ENCODE peak calls at places on chromosomes 4 and X, in four cellular contexts. E, S, Z and K are unnamed samples.

GRCh38 chr4:4457803-4458550 is 71.1 kb downstream of the NSG1 start:
- DNase-seq in E (no peak), Z (no peak), S (no peak), K (no peak)

GRCh38 chr4:27894951-27895350 is 1034.3 kb downstream of the STIM2 start:
- DNase-seq in S (no peak), Z (no peak), E (no peak), K (no peak)

GRCh38 chrX:104968241-104968640 is 252.3 kb downstream of the TEX13A start:
- DNase-seq in Z (no peak), E (no peak), S (no peak), K (no peak)

GRCh38 chr4:186249785-186250739 is 15.9 kb upstream of the F11 start:
- DNase-seq in E (no peak), Z (no peak), S (no peak), K (no peak)

GRCh38 chr4:15231265-15232091 is 196.4 kb upstream of the C1QTNF7 start:
- DNase-seq in Z (peak), E (peak), S (peak), K (peak)

GRCh38 chrX:23773601-23774175 is 9.3 kb upstream of the SAT1 start:
- DNase-seq in Z (no peak), S (no peak), E (no peak), K (peak)

GRCh38 chr4:140085062-140085622 is 68.8 kb downstream of the MAML3 start:
- DNase-seq in E (no peak), Z (no peak), S (no peak), K (no peak)

GRCh38 chr4:38386654-38387188 is 277.3 kb upstream of the KLF3 start:
- DNase-seq in E (no peak), Z (no peak), S (no peak), K (no peak)

GRCh38 chr4:74157116-74157742 is 689 bp upstream of the MTHFD2L start:
- DNase-seq in E (no peak), Z (peak), S (peak), K (no peak)

GRCh38 chr4:56692576-56692975 is 11.5 kb upstream of the HOPX start:
- DNase-seq in S (no peak), Z (no peak), E (no peak), K (no peak)

GRCh38 chr4:168677063-168677462 is 180.2 kb downstream of the PALLD start:
- DNase-seq in S (no peak), Z (no peak), E (no peak), K (no peak)

GRCh38 chr4:63632858-63633257 is 776.4 kb downstream of the TECRL start:
- DNase-seq in Z (no peak), S (no peak), E (no peak), K (no peak)

GRCh38 chr4:16029886-16030285 is 53.9 kb downstream of the PROM1 start:
- DNase-seq in Z (no peak), E (no peak), S (no peak), K (no peak)

GRCh38 chr4:87848622-87849351 is 16.0 kb downstream of the MEPE start:
- DNase-seq in S (peak), E (peak), Z (peak), K (no peak)

GRCh38 chr4:131613824-131614216 is 1535.3 kb upstream of the PCDH10 start:
- DNase-seq in S (no peak), Z (no peak), E (no peak), K (peak)

GRCh38 chrX:47191331-47191730 is 2.3 kb upstream of the UBA1 start:
- DNase-seq in Z (peak), S (no peak), E (peak), K (no peak)

GRCh38 chrX:84721416-84721815 is 219.2 kb upstream of the HDX start:
- DNase-seq in Z (no peak), S (no peak), E (no peak), K (no peak)

GRCh38 chrX:111322231-111322855 is 52.1 kb upstream of the CAPN6 start:
- DNase-seq in Z (no peak), S (no peak), E (no peak), K (no peak)

GRCh38 chrX:78042601-78043000 is 61.4 kb upstream of the PGK1 start:
- DNase-seq in Z (no peak), E (no peak), S (no peak), K (no peak)

GRCh38 chr4:186472948-186473347 is 82.4 kb downstream of the MTNR1A start:
- DNase-seq in S (peak), Z (peak), E (peak), K (no peak)

GRCh38 chr4:38413524-38414341 is 250.3 kb upstream of the KLF3 start:
- DNase-seq in S (peak), Z (no peak), E (no peak), K (no peak)

GRCh38 chr4:123107444-123108252 is 185.3 kb upstream of the NUDT6 start:
- DNase-seq in Z (no peak), E (no peak), S (no peak), K (no peak)

GRCh38 chr4:8194306-8195242 is 4.5 kb upstream of the SH3TC1 start:
- DNase-seq in Z (no peak), E (no peak), S (no peak), K (no peak)

GRCh38 chr4:53943345-53944085 is 120.9 kb downstream of the CHIC2 start:
- DNase-seq in Z (no peak), E (no peak), S (no peak), K (no peak)

GRCh38 chrX:38438321-38438720 is 85.9 kb downstream of the OTC start:
- DNase-seq in E (peak), S (no peak), Z (no peak), K (no peak)

DNA sequence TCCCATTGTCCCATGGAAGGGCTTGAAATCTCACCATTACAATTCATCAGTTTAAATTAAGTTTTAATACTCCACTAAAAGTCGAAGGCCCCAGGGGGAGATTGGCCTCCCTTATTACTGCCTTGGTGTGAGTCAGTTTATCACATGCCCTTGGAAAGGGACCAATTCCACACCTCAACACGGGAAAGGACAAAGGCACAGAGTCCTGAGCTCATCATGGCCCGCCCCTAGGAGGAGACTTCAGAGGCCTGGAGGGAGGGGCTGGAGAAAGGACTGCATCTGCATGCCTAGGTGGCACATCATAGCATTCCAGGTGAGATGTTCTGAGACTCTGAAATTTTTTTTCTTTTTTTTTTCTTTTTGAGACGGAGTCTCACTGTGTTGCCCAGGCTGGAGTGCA is 2.8 kb upstream of the SEL1L3 start:
- DNase-seq in S (no peak), Z (peak), E (peak), K (no peak)
- TF ChIP-seq NR2C2 in S (no peak), Z (no peak), E (no peak), K (no peak)

GRCh38 chr4:109206610-109207009 is 95.8 kb downstream of the COL25A1 start:
- DNase-seq in S (no peak), E (peak), Z (no peak), K (no peak)

GRCh38 chr4:109211671-109212070 is 90.8 kb downstream of the COL25A1 start:
- DNase-seq in S (no peak), E (no peak), Z (no peak), K (no peak)

GRCh38 chr4:109209647-109210046 is 92.8 kb downstream of the COL25A1 start:
- DNase-seq in E (no peak), S (no peak), Z (no peak), K (no peak)

GRCh38 chr4:109205186-109205585 is 97.3 kb downstream of the COL25A1 start:
- DNase-seq in Z (no peak), S (no peak), E (no peak), K (no peak)

GRCh38 chr4:109207060-109207459 is 95.4 kb downstream of the COL25A1 start:
- DNase-seq in E (no peak), Z (no peak), S (no peak), K (no peak)
- TF ChIP-seq NR2C2 in E (no peak), Z (no peak), S (no peak), K (no peak)

GRCh38 chr4:174999407-174999806 is 81.2 kb downstream of the ADAM29 start:
- DNase-seq in Z (no peak), E (no peak), S (no peak), K (no peak)

GRCh38 chr4:174993916-174994315 is 75.8 kb downstream of the ADAM29 start:
- DNase-seq in Z (no peak), E (no peak), S (no peak), K (no peak)

GRCh38 chr4:174996079-174996478 is 77.9 kb downstream of the ADAM29 start:
- DNase-seq in Z (no peak), E (no peak), S (no peak), K (no peak)
- TF ChIP-seq NR2C2 in Z (no peak), E (no peak), S (no peak), K (no peak)

DNA sequence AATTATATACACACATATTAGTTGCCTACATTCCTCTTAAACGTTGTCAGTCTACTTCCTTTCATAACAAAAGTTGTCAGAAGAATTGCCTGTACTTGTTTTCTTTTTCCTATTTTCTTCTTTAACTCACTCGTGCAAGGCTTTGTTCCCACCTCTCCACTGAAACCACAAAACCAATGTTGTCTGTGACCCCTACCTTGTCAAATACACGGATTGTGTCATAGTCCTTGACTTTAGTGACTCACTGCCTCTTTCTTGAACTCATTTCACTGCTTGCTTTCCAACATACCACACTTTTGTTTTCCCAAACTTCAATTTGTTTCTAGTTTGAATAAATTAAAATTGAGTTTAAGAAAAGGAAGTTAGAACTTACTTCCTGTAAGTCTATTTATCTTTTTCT is 283.9 kb upstream of the AGA start:
- DNase-seq in E (no peak), S (peak), Z (no peak), K (no peak)
- TF ChIP-seq NR2C2 in E (no peak), S (no peak), Z (no peak), K (no peak)

DNA sequence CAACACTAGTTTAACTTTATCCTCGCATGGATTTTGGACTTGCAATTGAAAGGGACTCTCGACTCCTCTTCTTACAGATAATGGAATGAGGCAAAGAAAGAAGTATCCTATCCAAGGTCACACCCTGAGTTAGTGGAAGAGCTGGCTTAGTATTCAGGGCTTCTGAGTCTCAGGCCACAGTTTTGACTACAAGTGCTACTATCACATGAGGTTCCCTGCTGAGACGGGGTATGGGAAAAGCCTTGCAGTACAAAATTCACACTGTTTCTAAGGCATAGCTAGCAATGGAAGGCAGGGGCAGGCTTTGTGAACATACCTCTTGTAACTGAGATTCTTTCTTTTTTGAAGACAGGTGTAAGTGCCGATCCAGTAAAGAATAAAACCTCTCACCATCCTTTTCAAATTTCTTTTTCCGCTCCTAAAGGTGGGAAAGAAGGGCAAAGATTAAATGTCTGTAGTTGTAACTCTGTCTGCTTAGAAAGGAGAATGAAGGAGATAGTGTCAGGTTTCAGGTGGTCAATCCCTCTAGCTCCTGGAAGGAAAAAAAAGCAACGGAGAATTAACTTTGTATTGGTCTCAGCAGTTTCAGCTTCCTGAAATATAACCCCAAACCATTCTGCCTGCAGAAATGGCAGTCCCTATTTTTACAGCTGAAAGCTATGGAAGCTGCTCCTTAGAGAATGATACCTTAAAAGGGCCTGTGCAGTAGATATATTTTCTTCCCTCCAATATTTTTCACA is 199.0 kb downstream of the OPHN1 start:
- DNase-seq in S (no peak), Z (no peak), E (peak), K (no peak)
- TF ChIP-seq NR2C2 in S (no peak), Z (no peak), E (no peak), K (no peak)